ENCODE peak calls at places on chromosomes 16 and 17, in four cellular contexts. F is lower lobe of right lung, E is IMR-90, J is neural progenitor cell. X is an unnamed sample. For H3K36me3, the result is how much of the 10 kb centered on the place peaks cover.

GRCh38 chr17:32490101-32490482 is 3.3 kb downstream of the CDK5R1 start:
- DNase-seq in F (no peak), E (no peak), J (no peak), X (no peak)

GRCh38 chr16:65959978-65960377 is 406.5 kb upstream of the CDH5 start:
- DNase-seq in E (no peak), J (no peak), F (no peak), X (no peak)

GRCh38 chr17:44005865-44006580 is 1.6 kb downstream of the NAGS start:
- DNase-seq in J (peak), F (peak), E (no peak), X (peak)

GRCh38 chr17:10737168-10737622 is 7.4 kb upstream of the TMEM220 start:
- DNase-seq in F (peak), J (peak), E (peak), X (peak)

GRCh38 chr17:8693328-8693727 is 51.3 kb downstream of the CCDC42 start:
- DNase-seq in J (no peak), F (no peak), E (no peak), X (no peak)

GRCh38 chr16:1160773-1161348 is 8.0 kb downstream of the CACNA1H start:
- DNase-seq in F (no peak), J (no peak), E (no peak), X (no peak)

GRCh38 chr17:7803981-7804380 is 30.0 kb upstream of the KDM6B start:
- DNase-seq in J (no peak), F (peak), E (no peak), X (peak)

GRCh38 chr17:75352079-75352569 is 53.4 kb downstream of the GRB2 start:
- DNase-seq in E (no peak), F (no peak), J (peak), X (peak)

GRCh38 chr17:62085511-62086408 is 20.7 kb upstream of the MED13 start:
- DNase-seq in F (no peak), E (peak), J (no peak), X (no peak)

GRCh38 chr16:22664561-22664997 is 149.4 kb upstream of the HS3ST2 start:
- DNase-seq in F (no peak), J (no peak), E (no peak), X (no peak)

GRCh38 chr17:31269597-31269996 is 27.4 kb downstream of the OMG start:
- DNase-seq in E (peak), F (no peak), J (peak), X (peak)

GRCh38 chr16:83859265-83859664 is 39.6 kb upstream of the MLYCD start:
- DNase-seq in J (no peak), F (no peak), E (no peak), X (no peak)

GRCh38 chr16:75534560-75535205 is 1.2 kb downstream of the CHST5 start:
- DNase-seq in F (no peak), J (no peak), E (no peak), X (no peak)

GRCh38 chr16:84068041-84068440 is 25.4 kb upstream of the SLC38A8 start:
- DNase-seq in F (no peak), J (no peak), E (no peak), X (no peak)

GRCh38 chr16:72924487-72924886 is 123.4 kb downstream of the ZFHX3 start:
- DNase-seq in J (no peak), F (no peak), E (no peak), X (no peak)

DNA sequence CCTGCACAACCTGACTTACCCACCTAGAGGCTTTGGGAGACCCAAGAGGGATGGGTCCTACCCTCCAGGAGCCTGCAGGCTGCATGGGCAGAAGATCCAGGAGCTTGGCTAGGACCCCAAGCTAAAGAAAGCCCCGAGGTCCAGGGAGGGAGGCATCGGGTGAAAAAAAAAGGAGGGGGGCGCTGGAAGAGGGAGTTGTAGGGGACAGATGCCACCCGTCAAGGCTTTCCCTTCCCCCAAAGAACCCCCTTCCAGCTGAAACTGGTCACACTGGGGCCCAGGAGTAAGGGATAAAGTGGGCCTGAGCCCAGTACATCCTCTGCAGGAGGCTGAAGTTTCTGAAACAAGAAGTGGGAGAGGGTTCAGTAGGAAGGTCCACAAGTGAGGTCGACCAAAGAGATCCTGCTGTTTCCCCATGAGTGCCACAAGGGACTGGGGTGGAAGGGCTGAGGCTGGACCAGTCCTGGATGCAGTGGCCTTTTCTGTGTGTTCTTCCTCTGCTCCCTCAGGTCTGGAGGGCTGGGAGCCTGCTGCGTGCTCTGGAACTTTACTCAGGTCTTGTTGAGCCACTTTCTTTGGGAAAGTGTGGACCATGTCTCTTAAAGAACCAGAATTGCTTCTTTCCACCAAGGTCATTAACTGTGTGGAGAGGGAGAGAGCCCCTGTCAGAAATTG is 14.2 kb upstream of the CBFB start:
- DNase-seq in F (no peak), J (no peak), E (no peak), X (no peak)
- H3K4me3 ChIP-seq in F (peak), J (peak), E (no peak), X (no peak)

GRCh38 chr17:67378444-67379250 is 1.6 kb downstream of the PITPNC1 start:
- DNase-seq in J (peak), E (peak), F (peak), X (peak)
- TF ChIP-seq CTCF in J (peak), E (peak), F (peak), X (peak)

DNA sequence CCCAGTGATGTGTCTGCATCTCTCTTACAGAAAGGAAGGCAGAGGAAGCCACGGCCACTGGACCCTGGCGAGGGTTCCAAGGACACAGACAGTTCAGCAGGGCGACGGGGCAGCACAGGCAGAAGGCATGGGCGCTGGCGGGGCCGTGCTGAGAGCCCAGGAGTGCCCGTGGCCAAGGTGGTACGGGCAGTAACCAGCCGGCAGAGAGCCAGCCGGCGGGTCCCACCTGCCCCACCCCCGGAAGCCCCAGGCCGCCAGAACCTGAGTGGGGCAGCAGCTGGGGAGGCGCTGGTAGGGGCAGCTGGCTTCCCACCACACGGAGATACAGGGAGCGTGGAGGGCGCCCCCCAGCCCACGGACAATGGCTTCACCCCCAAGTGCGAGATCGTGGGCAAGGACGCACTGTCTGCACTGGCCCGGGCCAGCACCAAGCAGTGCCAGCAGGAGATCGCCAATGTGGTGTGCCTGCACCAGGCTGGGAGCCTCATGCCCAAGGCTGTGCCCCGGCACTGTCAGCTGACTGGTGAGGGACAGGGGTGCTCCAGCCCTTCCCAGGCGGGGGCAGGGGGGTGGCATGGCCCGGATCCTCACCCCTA is 7.8 kb downstream of the XYLT2 start:
- DNase-seq in E (no peak), F (no peak), J (no peak), X (no peak)
- H3K36me3 ChIP-seq in E (half or more), F (half or more), J (under half), X (under half)

GRCh38 chr17:199195-199604 is 17.8 kb upstream of the DOC2B start:
- DNase-seq in E (peak), J (no peak), F (peak), X (no peak)
- H3K4me3 ChIP-seq in E (no peak), J (no peak), F (peak), X (no peak)

DNA sequence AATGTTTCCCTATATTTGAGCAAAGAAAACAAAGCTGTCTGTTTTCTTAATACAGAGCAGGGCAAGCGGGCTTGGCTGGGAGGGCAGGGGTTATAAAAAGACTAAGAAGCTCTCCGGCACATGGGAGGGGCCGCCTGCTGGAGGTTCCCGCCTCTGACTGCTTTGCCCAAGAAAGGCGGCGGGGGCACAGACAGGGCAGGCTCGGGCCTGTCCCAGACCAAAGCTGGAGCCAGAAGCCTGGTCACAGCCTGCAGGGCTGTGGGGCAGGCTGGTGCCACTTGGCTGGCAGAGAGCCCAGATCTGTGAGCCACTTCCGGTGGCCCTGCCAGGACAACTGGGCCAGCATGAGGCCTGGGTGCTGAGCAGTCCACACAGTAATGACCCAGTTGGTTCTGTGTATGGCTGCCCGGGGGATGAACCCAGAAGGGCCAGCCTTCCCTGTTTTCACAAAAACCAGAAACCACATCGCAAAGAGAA is 89.4 kb downstream of the LITAF start:
- DNase-seq in J (peak), F (peak), E (peak), X (peak)
- TF ChIP-seq CTCF in J (no peak), F (peak), E (peak), X (no peak)

DNA sequence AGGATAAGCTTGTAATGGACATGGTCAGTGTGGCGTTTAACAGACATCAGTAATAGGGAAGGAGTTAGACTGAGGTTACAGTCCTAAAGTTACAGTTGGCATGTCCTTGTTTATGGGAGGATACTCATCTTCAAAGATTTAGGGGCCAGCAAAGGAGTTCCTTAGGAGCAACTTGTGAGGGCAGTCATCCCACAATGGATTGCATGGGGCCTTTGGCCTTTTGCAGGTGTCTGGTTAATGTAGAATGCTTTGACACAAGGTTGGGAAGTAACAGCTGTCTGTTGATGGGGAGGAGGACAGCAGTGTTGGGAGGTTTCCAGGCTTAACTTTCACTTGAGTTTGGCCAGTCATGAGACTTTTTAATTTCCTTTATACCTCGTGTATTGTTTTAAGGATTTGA is 2.2 kb downstream of the NUBP1 start:
- DNase-seq in J (no peak), E (no peak), F (no peak), X (no peak)
- H3K36me3 ChIP-seq in J (under half), E (under half), F (under half), X (under half)

GRCh38 chr16:3175157-3176153 is 12.5 kb upstream of the OR1F1 start:
- DNase-seq in J (peak), F (peak), E (peak), X (peak)
- H3K4me3 ChIP-seq in J (peak), F (no peak), E (peak), X (peak)

GRCh38 chr16:48139517-48139916 is 16.3 kb downstream of the ABCC12 start:
- DNase-seq in F (no peak), J (no peak), E (no peak), X (no peak)

GRCh38 chr16:48133455-48134226 is 22.2 kb downstream of the ABCC12 start:
- DNase-seq in F (peak), J (no peak), E (no peak), X (no peak)

GRCh38 chr16:48138543-48138942 is 17.2 kb downstream of the ABCC12 start:
- DNase-seq in J (no peak), E (no peak), F (no peak), X (no peak)

GRCh38 chr16:48137822-48138221 is 18.0 kb downstream of the ABCC12 start:
- DNase-seq in J (no peak), E (no peak), F (no peak), X (no peak)

DNA sequence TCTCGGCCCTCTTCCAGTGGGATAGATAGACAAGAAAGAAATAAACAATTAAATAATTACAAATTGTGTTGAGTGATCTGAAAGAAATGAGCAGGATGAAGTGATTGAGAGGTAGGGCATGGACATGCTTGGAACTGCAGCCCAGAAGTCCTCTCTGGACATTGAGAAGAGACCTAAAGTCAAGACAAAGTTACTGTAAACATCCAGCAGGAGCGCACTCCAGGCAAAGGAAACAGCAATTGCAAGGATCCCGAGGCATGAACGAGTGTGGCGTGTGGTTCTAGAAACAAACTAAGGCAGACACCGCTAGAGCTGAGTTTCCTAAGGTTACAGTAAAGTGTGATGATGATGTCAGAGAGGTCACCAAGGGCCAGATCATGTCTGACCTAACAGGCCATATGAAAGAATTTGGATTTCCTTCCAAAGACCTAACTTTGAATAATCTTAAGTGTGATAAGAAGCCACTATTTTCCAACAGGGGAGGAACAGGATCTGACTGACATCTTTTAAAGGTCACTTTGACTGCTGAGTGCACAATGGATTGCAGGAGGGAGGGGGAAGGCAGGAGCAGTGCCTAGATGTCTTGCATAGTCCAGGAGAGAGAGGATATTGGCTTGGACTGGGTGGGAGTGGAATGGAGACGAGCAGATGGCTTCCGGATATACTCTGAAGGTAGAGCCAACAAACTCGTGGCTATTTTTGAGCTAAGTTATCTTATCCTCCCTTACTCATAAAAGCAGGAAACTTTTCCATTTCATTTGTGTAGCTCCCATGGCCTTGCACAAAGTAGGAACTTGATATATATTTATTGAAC is 19.0 kb downstream of the ABCC12 start:
- DNase-seq in J (no peak), F (no peak), E (no peak), X (no peak)
- TF ChIP-seq CTCF in J (no peak), F (no peak), E (no peak), X (no peak)

GRCh38 chr16:55496509-55497145 is 12.2 kb upstream of the LPCAT2 start:
- DNase-seq in J (no peak), E (no peak), F (no peak), X (no peak)
- H3K36me3 ChIP-seq in J (under half), E (half or more), F (under half), X (under half)

GRCh38 chr16:85812031-85812807 is 12.7 kb downstream of the COX4I1 start:
- DNase-seq in J (no peak), E (no peak), F (peak), X (no peak)
- H3K4me3 ChIP-seq in J (no peak), E (no peak), F (no peak), X (no peak)